ENCODE peak calls at places on chromosomes 7 and 10, in ten cellular contexts. H, R, E, F, Z, S, T, B, L and D are unnamed samples.

GRCh38 chr7:87225696-87226095 is 6.2 kb upstream of the TMEM243 start:
- DNase-seq in H (no peak), R (peak; percentile 63), E (no peak), F (no peak), Z (no peak), S (no peak), T (no peak), B (no peak), L (no peak), D (peak; percentile 35)

GRCh38 chr7:151110236-151110940 is 24.1 kb downstream of the AGAP3 start:
- DNase-seq in H (no peak), R (no peak), E (no peak), F (no peak), Z (no peak), S (no peak), T (no peak), B (no peak), L (no peak), D (no peak)

GRCh38 chr10:97508342-97508741 is 9.6 kb downstream of the UBTD1 start:
- DNase-seq in H (no peak), R (peak; percentile 73), E (no peak), F (no peak), Z (peak; percentile 67), S (no peak), T (peak; percentile 54), B (no peak), L (no peak), D (peak; percentile 74)

GRCh38 chr7:114567416-114567815 is 152.8 kb downstream of the FOXP2 start:
- DNase-seq in H (no peak), R (no peak), E (no peak), F (no peak), Z (no peak), S (no peak), T (peak; percentile 54), B (no peak), L (no peak), D (no peak)

GRCh38 chr10:72746606-72747357 is 54.8 kb downstream of the MCU start:
- DNase-seq in H (no peak), R (no peak), E (no peak), F (no peak), Z (no peak), S (no peak), T (peak; percentile 21), B (no peak), L (no peak), D (no peak)

GRCh38 chr10:133249975-133250754 is 12.5 kb downstream of the VENTX start:
- DNase-seq in H (no peak), R (no peak), E (no peak), F (peak; percentile 90), Z (no peak), S (no peak), T (no peak), B (no peak), L (no peak), D (no peak)

GRCh38 chr7:88324699-88325098 is 18.0 kb upstream of the STEAP4 start:
- DNase-seq in H (no peak), R (no peak), E (no peak), F (no peak), Z (no peak), S (no peak), T (no peak), B (no peak), L (no peak), D (no peak)

GRCh38 chr10:24703700-24704099 is 20.0 kb downstream of the ARHGAP21 start:
- DNase-seq in H (no peak), R (peak; percentile 76), E (no peak), F (no peak), Z (peak; percentile 41), S (no peak), T (peak; percentile 92), B (no peak), L (peak; percentile 40), D (peak; percentile 77)

GRCh38 chr10:22656056-22656455 is 58.3 kb downstream of the PIP4K2A start:
- DNase-seq in H (no peak), R (no peak), E (no peak), F (no peak), Z (no peak), S (no peak), T (no peak), B (no peak), L (no peak), D (no peak)

GRCh38 chr10:22657028-22657427 is 57.4 kb downstream of the PIP4K2A start:
- DNase-seq in H (no peak), R (no peak), E (no peak), F (no peak), Z (no peak), S (no peak), T (no peak), B (no peak), L (no peak), D (no peak)

GRCh38 chr10:22657566-22658190 is 56.7 kb downstream of the PIP4K2A start:
- DNase-seq in H (no peak), R (peak; percentile 48), E (no peak), F (no peak), Z (peak; percentile 64), S (no peak), T (peak; percentile 40), B (no peak), L (no peak), D (peak; percentile 76)

GRCh38 chr10:22652988-22653431 is 61.4 kb downstream of the PIP4K2A start:
- DNase-seq in H (no peak), R (no peak), E (no peak), F (no peak), Z (no peak), S (no peak), T (no peak), B (peak; percentile 61), L (no peak), D (no peak)

GRCh38 chr10:22655312-22655973 is 58.9 kb downstream of the PIP4K2A start:
- DNase-seq in H (no peak), R (peak; percentile 55), E (no peak), F (no peak), Z (peak; percentile 82), S (no peak), T (peak; percentile 81), B (no peak), L (no peak), D (peak; percentile 73)
- H3K4me3 ChIP-seq in H (no peak overlapping the region), R (no peak overlapping the region), E (no peak overlapping the region), F (no peak overlapping the region), Z (no peak overlapping the region), S (no peak overlapping the region), T (no peak overlapping the region), B (no peak overlapping the region), L (no peak overlapping the region), D (no peak overlapping the region)

GRCh38 chr10:128432423-128432822 is 306.2 kb upstream of the MKI67 start:
- DNase-seq in H (no peak), R (no peak), E (no peak), F (no peak), Z (no peak), S (no peak), T (no peak), B (no peak), L (no peak), D (no peak)
- TF ChIP-seq CTCF in H (no peak), R (no peak), E (no peak), F (no peak), Z (no peak), S (no peak), T (no peak), B (no peak), L (no peak), D (no peak)

GRCh38 chr10:117541405-117541908 is 1.1 kb upstream of the EMX2 start:
- DNase-seq in H (no peak), R (peak; percentile 8), E (peak; percentile 61), F (peak; percentile 85), Z (peak; percentile 51), S (no peak), T (peak; percentile 92), B (no peak), L (no peak), D (peak; percentile 22)

GRCh38 chr10:117540640-117541404 is 1.7 kb upstream of the EMX2 start:
- DNase-seq in H (no peak), R (no peak), E (no peak), F (no peak), Z (no peak), S (no peak), T (no peak), B (no peak), L (no peak), D (no peak)

GRCh38 chr10:117542706-117543244 is at the start of gene EMX2:
- DNase-seq in H (peak; percentile 15), R (no peak), E (no peak), F (peak; percentile 51), Z (no peak), S (no peak), T (no peak), B (no peak), L (no peak), D (no peak)

GRCh38 chr10:117543245-117543998 is 876 bp downstream of the EMX2 start:
- DNase-seq in H (peak; percentile 58), R (no peak), E (no peak), F (peak; percentile 69), Z (peak; percentile 34), S (no peak), T (peak; percentile 52), B (no peak), L (no peak), D (peak; percentile 17)

GRCh38 chr10:117541909-117542705 is 439 bp upstream of the EMX2 start:
- DNase-seq in H (no peak), R (peak; percentile 45), E (peak; percentile 66), F (peak; percentile 92), Z (peak; percentile 75), S (no peak), T (peak; percentile 99), B (no peak), L (no peak), D (peak; percentile 71)
- H3K4me3 ChIP-seq in H (peak overlapping the region; percentile 46), R (no peak overlapping the region), E (peak overlapping the region; percentile 60), F (peak overlapping the region; percentile 84), Z (peak overlapping the region; percentile 9), S (no peak overlapping the region), T (peak overlapping the region; percentile 96), B (no peak overlapping the region), L (peak overlapping the region; percentile 44), D (peak overlapping the region; percentile 18)

GRCh38 chr10:66277481-66277880 is 648.4 kb upstream of the LRRTM3 start:
- DNase-seq in H (no peak), R (no peak), E (no peak), F (no peak), Z (no peak), S (no peak), T (no peak), B (no peak), L (no peak), D (no peak)
- TF ChIP-seq CTCF in H (no peak), R (no peak), E (no peak), F (no peak), Z (no peak), S (no peak), T (no peak), B (no peak), L (no peak), D (peak; percentile 10)